ENCODE peak calls at places on chromosomes 3 and 15, in six cellular contexts. T is endodermal cell; Q is AG09319; P is neural progenitor cell; W is stimulated activated CD4-positive, alpha-beta T cell treated with anti-CD3 and anti-CD28 coated beads, Interleukin-1b, Interleukin-23, amount 100 ng/mL, for 4 hours; G is left ventricle myocardium inferior. V is an unnamed sample.

GRCh38 chr15:44529864-44530604 is 6.9 kb upstream of the EIF3J start:
- DNase-seq in T (no peak), G (no peak), Q (no peak), P (no peak), W (no peak), V (no peak)

GRCh38 chr3:17411157-17411877 is 331.1 kb downstream of the TBC1D5 start:
- DNase-seq in G (no peak), Q (no peak), T (no peak), W (no peak), P (no peak), V (no peak)

GRCh38 chr3:11764931-11765363 is 81.7 kb downstream of the TAMM41 start:
- DNase-seq in Q (no peak), T (no peak), P (no peak), W (no peak), G (no peak), V (peak)

GRCh38 chr15:98124576-98124975 is 164.1 kb downstream of the ARRDC4 start:
- DNase-seq in G (no peak), P (no peak), Q (no peak), W (no peak), T (no peak), V (no peak)

GRCh38 chr3:63990204-63990603 is 33.1 kb downstream of the PSMD6 start:
- DNase-seq in T (no peak), G (no peak), Q (no peak), W (no peak), P (no peak), V (no peak)

GRCh38 chr3:38130219-38130618 is 6.7 kb downstream of the ACAA1 start:
- DNase-seq in W (no peak), Q (no peak), G (no peak), P (no peak), T (no peak), V (no peak)

GRCh38 chr3:16127257-16127656 is 47.2 kb upstream of the GALNT15 start:
- DNase-seq in T (no peak), G (no peak), W (no peak), P (no peak), Q (no peak), V (no peak)

GRCh38 chr3:69009559-69010410 is 3.7 kb downstream of the EOGT start:
- DNase-seq in G (no peak), P (peak), T (peak), Q (peak), W (no peak), V (no peak)

GRCh38 chr3:30082652-30083051 is 523.7 kb upstream of the TGFBR2 start:
- DNase-seq in W (no peak), P (peak), Q (no peak), T (peak), G (no peak), V (no peak)

GRCh38 chr3:64533565-64534317 is 154.1 kb downstream of the ADAMTS9 start:
- DNase-seq in P (peak), T (peak), W (peak), Q (peak), G (peak), V (peak)

V was measured in SK-MEL-5.